ENCODE peak calls at places on chromosomes 3 and 15, in seven cellular contexts. Q is breast epithelium; S is A549; I is AG09309; T is iPS-NIHi11; D is C1 segment of cervical spinal cord; E is activated CD4-positive, alpha-beta T cell treated with anti-CD3 and anti-CD28 coated beads for 24 hours. P is an unnamed sample.

GRCh38 chr3:187456268-187456667 is 88.1 kb downstream of the RTP4 start:
- DNase-seq in Q (peak), S (no peak), I (peak), T (no peak), D (no peak), E (no peak), P (no peak)

GRCh38 chr3:10560060-10560861 is 54.9 kb upstream of the ATP2B2 start:
- DNase-seq in Q (no peak), S (no peak), I (no peak), T (no peak), D (no peak), E (no peak), P (no peak)

GRCh38 chr3:16998236-16998923 is 113.6 kb downstream of the PLCL2 start:
- DNase-seq in Q (no peak), S (no peak), I (no peak), T (no peak), D (no peak), E (no peak), P (no peak)

GRCh38 chr15:51144021-51144532 is 49.4 kb upstream of the TNFAIP8L3 start:
- DNase-seq in Q (no peak), S (peak), I (peak), T (no peak), D (no peak), E (no peak), P (no peak)

GRCh38 chr3:148694116-148694515 is 3.6 kb upstream of the AGTR1 start:
- DNase-seq in Q (no peak), S (no peak), I (no peak), T (no peak), D (no peak), E (no peak), P (no peak)

GRCh38 chr15:54089776-54090175 is 111.5 kb downstream of the UNC13C start:
- DNase-seq in Q (no peak), S (no peak), I (no peak), T (no peak), D (no peak), E (no peak), P (no peak)

GRCh38 chr3:197368330-197368729 is 69.9 kb upstream of the DLG1 start:
- DNase-seq in Q (no peak), S (no peak), I (no peak), T (peak), D (no peak), E (no peak), P (no peak)

GRCh38 chr15:51085764-51086163 is 8.9 kb downstream of the TNFAIP8L3 start:
- DNase-seq in Q (no peak), S (no peak), I (no peak), T (no peak), D (no peak), E (no peak), P (no peak)

GRCh38 chr3:11514191-11514770 is 129.4 kb downstream of the VGLL4 start:
- DNase-seq in Q (no peak), S (peak), I (peak), T (no peak), D (peak), E (no peak), P (peak)

GRCh38 chr3:75042941-75043340 is 428.5 kb upstream of the CNTN3 start:
- DNase-seq in Q (no peak), S (no peak), I (no peak), T (no peak), D (no peak), E (no peak), P (no peak)

GRCh38 chr15:58593870-58594269 is 155.6 kb downstream of the ADAM10 start:
- DNase-seq in Q (no peak), S (no peak), I (no peak), T (no peak), D (no peak), E (no peak), P (no peak)

GRCh38 chr3:66498718-66499611 is 1.9 kb downstream of the LRIG1 start:
- DNase-seq in Q (no peak), S (no peak), I (no peak), T (no peak), D (no peak), E (no peak), P (no peak)